ENCODE peak calls at places on chromosomes 13 and 19, in seven cellular contexts. One of them, this sample, is unnamed.

GRCh38 chr19:54462072-54462712 is 1.4 kb downstream of the LENG9 start:
- DNase-seq in aorta: no peak
- DNase-seq in fibroblast of the aortic adventitia: no peak
- DNase-seq in CD4-positive, CD25-positive, alpha-beta regulatory T cell: no peak
- DNase-seq in colonic mucosa: peak; percentile 52
- DNase-seq in fibroblast of lung: no peak
- DNase-seq in CD8-positive, alpha-beta T cell: no peak
- DNase-seq in this sample: no peak

GRCh38 chr13:101915755-101916107 is 463.3 kb downstream of the ITGBL1 start:
- DNase-seq in aorta: no peak
- DNase-seq in fibroblast of the aortic adventitia: no peak
- DNase-seq in CD4-positive, CD25-positive, alpha-beta regulatory T cell: no peak
- DNase-seq in colonic mucosa: no peak
- DNase-seq in fibroblast of lung: no peak
- DNase-seq in CD8-positive, alpha-beta T cell: no peak
- DNase-seq in this sample: no peak

GRCh38 chr13:21511841-21512240 is 52.7 kb upstream of the ZDHHC20 start:
- DNase-seq in aorta: no peak
- DNase-seq in fibroblast of the aortic adventitia: peak; percentile 4
- DNase-seq in CD4-positive, CD25-positive, alpha-beta regulatory T cell: no peak
- DNase-seq in colonic mucosa: no peak
- DNase-seq in fibroblast of lung: no peak
- DNase-seq in CD8-positive, alpha-beta T cell: no peak
- DNase-seq in this sample: no peak

GRCh38 chr19:5127710-5128109 is 158.8 kb downstream of the KDM4B start:
- DNase-seq in aorta: no peak
- DNase-seq in fibroblast of the aortic adventitia: no peak
- DNase-seq in CD4-positive, CD25-positive, alpha-beta regulatory T cell: no peak
- DNase-seq in colonic mucosa: no peak
- DNase-seq in fibroblast of lung: no peak
- DNase-seq in CD8-positive, alpha-beta T cell: no peak
- DNase-seq in this sample: no peak

GRCh38 chr19:55231391-55232283 is 3.1 kb upstream of the TMEM86B start:
- DNase-seq in aorta: peak; percentile 33
- DNase-seq in fibroblast of the aortic adventitia: no peak
- DNase-seq in CD4-positive, CD25-positive, alpha-beta regulatory T cell: no peak
- DNase-seq in colonic mucosa: no peak
- DNase-seq in fibroblast of lung: no peak
- DNase-seq in CD8-positive, alpha-beta T cell: no peak
- DNase-seq in this sample: no peak

GRCh38 chr19:55333870-55334269 is 5.8 kb upstream of the KMT5C start:
- DNase-seq in aorta: no peak
- DNase-seq in fibroblast of the aortic adventitia: no peak
- DNase-seq in CD4-positive, CD25-positive, alpha-beta regulatory T cell: no peak
- DNase-seq in colonic mucosa: peak; percentile 85
- DNase-seq in fibroblast of lung: no peak
- DNase-seq in CD8-positive, alpha-beta T cell: no peak
- DNase-seq in this sample: no peak

GRCh38 chr13:50990540-50991506 is 81.2 kb downstream of the RNASEH2B start:
- DNase-seq in aorta: peak; percentile 84
- DNase-seq in fibroblast of the aortic adventitia: peak; percentile 70
- DNase-seq in CD4-positive, CD25-positive, alpha-beta regulatory T cell: no peak
- DNase-seq in colonic mucosa: no peak
- DNase-seq in fibroblast of lung: peak; percentile 80
- DNase-seq in CD8-positive, alpha-beta T cell: no peak
- DNase-seq in this sample: no peak

GRCh38 chr13:99374994-99375805 is 68.0 kb upstream of the GPR183 start:
- DNase-seq in aorta: no peak
- DNase-seq in fibroblast of the aortic adventitia: no peak
- DNase-seq in CD4-positive, CD25-positive, alpha-beta regulatory T cell: peak; percentile 66
- DNase-seq in colonic mucosa: peak; percentile 37
- DNase-seq in fibroblast of lung: no peak
- DNase-seq in CD8-positive, alpha-beta T cell: peak; percentile 91
- DNase-seq in this sample: no peak

GRCh38 chr13:98918771-98919170 is 59.1 kb downstream of the DOCK9 start:
- DNase-seq in aorta: no peak
- DNase-seq in fibroblast of the aortic adventitia: no peak
- DNase-seq in CD4-positive, CD25-positive, alpha-beta regulatory T cell: peak; percentile 1
- DNase-seq in colonic mucosa: no peak
- DNase-seq in fibroblast of lung: no peak
- DNase-seq in CD8-positive, alpha-beta T cell: no peak
- DNase-seq in this sample: no peak

GRCh38 chr13:110411316-110412105 is 104.4 kb downstream of the COL4A2 start:
- DNase-seq in aorta: no peak
- DNase-seq in fibroblast of the aortic adventitia: no peak
- DNase-seq in CD4-positive, CD25-positive, alpha-beta regulatory T cell: no peak
- DNase-seq in colonic mucosa: no peak
- DNase-seq in fibroblast of lung: no peak
- DNase-seq in CD8-positive, alpha-beta T cell: no peak
- DNase-seq in this sample: no peak

GRCh38 chr19:48873476-48874308 is 1.5 kb downstream of the PPP1R15A start:
- DNase-seq in aorta: no peak
- DNase-seq in fibroblast of the aortic adventitia: peak; percentile 55
- DNase-seq in CD4-positive, CD25-positive, alpha-beta regulatory T cell: peak; percentile 37
- DNase-seq in colonic mucosa: no peak
- DNase-seq in fibroblast of lung: no peak
- DNase-seq in CD8-positive, alpha-beta T cell: no peak
- DNase-seq in this sample: no peak

GRCh38 chr13:35164324-35164932 is 222.4 kb downstream of the NBEA start:
- DNase-seq in aorta: no peak
- DNase-seq in fibroblast of the aortic adventitia: peak; percentile 56
- DNase-seq in CD4-positive, CD25-positive, alpha-beta regulatory T cell: peak; percentile 19
- DNase-seq in colonic mucosa: no peak
- DNase-seq in fibroblast of lung: peak; percentile 55
- DNase-seq in CD8-positive, alpha-beta T cell: no peak
- DNase-seq in this sample: no peak

GRCh38 chr19:51251453-51251790 is 542 bp downstream of the SIGLECL1 start:
- DNase-seq in aorta: no peak
- DNase-seq in fibroblast of the aortic adventitia: no peak
- DNase-seq in CD4-positive, CD25-positive, alpha-beta regulatory T cell: no peak
- DNase-seq in colonic mucosa: no peak
- DNase-seq in fibroblast of lung: no peak
- DNase-seq in CD8-positive, alpha-beta T cell: no peak
- DNase-seq in this sample: no peak

DNA sequence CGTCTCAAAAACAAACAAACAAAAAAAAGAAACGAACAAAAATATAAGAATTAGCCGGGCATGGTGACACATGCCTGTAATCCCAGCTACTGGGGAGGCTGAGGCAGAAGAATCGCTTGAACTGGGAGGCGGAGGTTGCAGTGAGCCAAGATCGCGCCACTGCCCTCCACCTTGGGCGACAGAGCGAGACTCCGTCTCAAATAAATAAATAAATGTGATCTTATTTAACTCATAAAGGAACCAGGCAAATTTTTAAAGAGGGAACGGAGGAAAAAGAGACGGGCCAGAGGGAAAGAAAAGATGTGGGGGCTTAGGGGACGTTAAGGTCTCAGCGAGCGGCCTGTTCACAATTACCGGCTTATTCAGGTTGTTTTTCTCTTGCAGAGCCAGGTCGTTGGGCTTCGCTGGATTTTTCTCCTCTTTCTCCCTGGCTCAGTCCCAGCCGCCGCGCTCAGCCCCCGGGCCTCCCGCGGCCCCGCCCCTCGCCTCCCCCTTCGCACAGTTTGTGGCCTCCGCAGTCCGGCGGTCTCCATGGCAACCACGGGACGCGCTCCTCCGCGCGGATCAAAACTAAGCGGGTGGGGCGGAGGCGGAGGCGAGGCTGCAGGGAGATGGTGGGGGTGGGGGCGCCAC is 2.8 kb upstream of the CCDC8 start:
- DNase-seq in aorta: peak; percentile 97
- DNase-seq in fibroblast of the aortic adventitia: peak; percentile 79
- DNase-seq in CD4-positive, CD25-positive, alpha-beta regulatory T cell: no peak
- DNase-seq in colonic mucosa: peak; percentile 73
- DNase-seq in fibroblast of lung: peak; percentile 83
- DNase-seq in CD8-positive, alpha-beta T cell: no peak
- DNase-seq in this sample: peak; percentile 67
- H3K4me3 ChIP-seq in aorta: no peak overlapping the region
- H3K4me3 ChIP-seq in fibroblast of the aortic adventitia: peak overlapping the region; percentile 52
- H3K4me3 ChIP-seq in CD4-positive, CD25-positive, alpha-beta regulatory T cell: no peak overlapping the region
- H3K4me3 ChIP-seq in colonic mucosa: no peak overlapping the region
- H3K4me3 ChIP-seq in fibroblast of lung: peak overlapping the region; percentile 47
- H3K4me3 ChIP-seq in CD8-positive, alpha-beta T cell: no peak overlapping the region
- H3K4me3 ChIP-seq in this sample: peak overlapping the region; percentile 36

GRCh38 chr13:32272021-32272695 is 43.0 kb downstream of the ZAR1L start:
- DNase-seq in aorta: no peak
- DNase-seq in fibroblast of the aortic adventitia: no peak
- DNase-seq in CD4-positive, CD25-positive, alpha-beta regulatory T cell: no peak
- DNase-seq in colonic mucosa: no peak
- DNase-seq in fibroblast of lung: no peak
- DNase-seq in CD8-positive, alpha-beta T cell: no peak
- DNase-seq in this sample: no peak

GRCh38 chr13:32264407-32264806 is 50.8 kb downstream of the ZAR1L start:
- DNase-seq in aorta: peak; percentile 76
- DNase-seq in fibroblast of the aortic adventitia: peak; percentile 58
- DNase-seq in CD4-positive, CD25-positive, alpha-beta regulatory T cell: no peak
- DNase-seq in colonic mucosa: no peak
- DNase-seq in fibroblast of lung: peak; percentile 58
- DNase-seq in CD8-positive, alpha-beta T cell: no peak
- DNase-seq in this sample: no peak

GRCh38 chr13:32265726-32266125 is 49.4 kb downstream of the ZAR1L start:
- DNase-seq in aorta: no peak
- DNase-seq in fibroblast of the aortic adventitia: no peak
- DNase-seq in CD4-positive, CD25-positive, alpha-beta regulatory T cell: no peak
- DNase-seq in colonic mucosa: no peak
- DNase-seq in fibroblast of lung: no peak
- DNase-seq in CD8-positive, alpha-beta T cell: no peak
- DNase-seq in this sample: no peak

GRCh38 chr13:32266130-32266529 is 49.0 kb downstream of the ZAR1L start:
- DNase-seq in aorta: no peak
- DNase-seq in fibroblast of the aortic adventitia: no peak
- DNase-seq in CD4-positive, CD25-positive, alpha-beta regulatory T cell: no peak
- DNase-seq in colonic mucosa: no peak
- DNase-seq in fibroblast of lung: no peak
- DNase-seq in CD8-positive, alpha-beta T cell: no peak
- DNase-seq in this sample: no peak

GRCh38 chr13:32267836-32268439 is 47.2 kb downstream of the ZAR1L start:
- DNase-seq in aorta: no peak
- DNase-seq in fibroblast of the aortic adventitia: no peak
- DNase-seq in CD4-positive, CD25-positive, alpha-beta regulatory T cell: peak; percentile 33
- DNase-seq in colonic mucosa: peak; percentile 60
- DNase-seq in fibroblast of lung: no peak
- DNase-seq in CD8-positive, alpha-beta T cell: peak; percentile 44
- DNase-seq in this sample: no peak
- H3K4me3 ChIP-seq in aorta: no peak overlapping the region
- H3K4me3 ChIP-seq in fibroblast of the aortic adventitia: no peak overlapping the region
- H3K4me3 ChIP-seq in CD4-positive, CD25-positive, alpha-beta regulatory T cell: no peak overlapping the region
- H3K4me3 ChIP-seq in colonic mucosa: no peak overlapping the region
- H3K4me3 ChIP-seq in fibroblast of lung: no peak overlapping the region
- H3K4me3 ChIP-seq in CD8-positive, alpha-beta T cell: no peak overlapping the region
- H3K4me3 ChIP-seq in this sample: no peak overlapping the region

DNA sequence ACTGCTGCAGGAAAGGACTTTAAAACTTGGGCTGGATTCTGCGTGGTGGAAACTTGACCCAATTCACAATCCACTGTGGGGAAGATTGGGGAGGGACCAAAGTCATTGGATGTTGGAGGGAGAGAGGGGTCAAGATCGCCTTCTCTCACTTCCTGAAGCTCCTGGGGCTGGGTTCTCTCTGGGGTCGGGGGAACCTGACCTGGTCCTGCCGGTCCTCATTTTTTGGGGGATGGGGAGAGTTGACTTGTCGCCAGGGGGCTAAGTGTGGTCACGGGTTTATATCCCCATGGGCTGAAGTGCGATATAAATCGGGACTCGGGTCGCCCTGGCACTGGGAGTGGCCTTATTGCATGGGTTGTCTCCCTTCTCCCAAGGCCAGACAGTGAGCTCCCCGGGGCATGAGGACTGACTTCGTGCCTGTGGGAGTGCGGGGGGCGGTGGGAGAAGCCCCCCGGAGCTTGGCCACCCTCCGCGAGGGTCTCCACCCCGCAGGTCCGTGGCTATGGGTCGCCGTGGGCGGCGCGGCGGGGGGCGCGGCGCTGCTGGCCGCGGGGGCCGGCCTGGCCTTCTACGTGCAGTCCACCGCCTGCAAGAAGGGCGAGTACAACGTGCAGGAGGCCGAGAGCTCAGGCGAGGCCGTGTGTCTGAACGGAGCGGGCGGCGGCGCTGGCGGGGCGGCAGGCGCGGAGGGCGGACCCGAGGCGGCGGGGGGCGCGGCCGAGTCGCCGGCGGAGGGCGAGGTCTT is 6.3 kb downstream of the ICAM5 start:
- DNase-seq in aorta: no peak
- DNase-seq in fibroblast of the aortic adventitia: no peak
- DNase-seq in CD4-positive, CD25-positive, alpha-beta regulatory T cell: no peak
- DNase-seq in colonic mucosa: no peak
- DNase-seq in fibroblast of lung: no peak
- DNase-seq in CD8-positive, alpha-beta T cell: no peak
- DNase-seq in this sample: no peak
- H3K4me3 ChIP-seq in aorta: no peak overlapping the region
- H3K4me3 ChIP-seq in fibroblast of the aortic adventitia: no peak overlapping the region
- H3K4me3 ChIP-seq in CD4-positive, CD25-positive, alpha-beta regulatory T cell: peak overlapping the region; percentile 68
- H3K4me3 ChIP-seq in colonic mucosa: peak overlapping the region; percentile 22
- H3K4me3 ChIP-seq in fibroblast of lung: no peak overlapping the region
- H3K4me3 ChIP-seq in CD8-positive, alpha-beta T cell: peak overlapping the region; percentile 58
- H3K4me3 ChIP-seq in this sample: no peak overlapping the region

GRCh38 chr19:47740866-47741519 is 4.4 kb upstream of the NOP53 start:
- DNase-seq in aorta: peak; percentile 75
- DNase-seq in fibroblast of the aortic adventitia: no peak
- DNase-seq in CD4-positive, CD25-positive, alpha-beta regulatory T cell: no peak
- DNase-seq in colonic mucosa: no peak
- DNase-seq in fibroblast of lung: no peak
- DNase-seq in CD8-positive, alpha-beta T cell: no peak
- DNase-seq in this sample: no peak

GRCh38 chr19:47741544-47742125 is 3.7 kb upstream of the NOP53 start:
- DNase-seq in aorta: no peak
- DNase-seq in fibroblast of the aortic adventitia: no peak
- DNase-seq in CD4-positive, CD25-positive, alpha-beta regulatory T cell: no peak
- DNase-seq in colonic mucosa: no peak
- DNase-seq in fibroblast of lung: no peak
- DNase-seq in CD8-positive, alpha-beta T cell: no peak
- DNase-seq in this sample: no peak

GRCh38 chr19:47745010-47745901 is at the start of gene NOP53:
- DNase-seq in aorta: peak; percentile 98
- DNase-seq in fibroblast of the aortic adventitia: peak; percentile 98
- DNase-seq in CD4-positive, CD25-positive, alpha-beta regulatory T cell: peak; percentile 98
- DNase-seq in colonic mucosa: peak; percentile 98
- DNase-seq in fibroblast of lung: peak; percentile 97
- DNase-seq in CD8-positive, alpha-beta T cell: peak; percentile 94
- DNase-seq in this sample: peak; percentile 87

GRCh38 chr19:47742636-47743035 is 2.7 kb upstream of the NOP53 start:
- DNase-seq in aorta: peak; percentile 75
- DNase-seq in fibroblast of the aortic adventitia: no peak
- DNase-seq in CD4-positive, CD25-positive, alpha-beta regulatory T cell: no peak
- DNase-seq in colonic mucosa: no peak
- DNase-seq in fibroblast of lung: no peak
- DNase-seq in CD8-positive, alpha-beta T cell: no peak
- DNase-seq in this sample: no peak
- H3K4me3 ChIP-seq in aorta: no peak overlapping the region
- H3K4me3 ChIP-seq in fibroblast of the aortic adventitia: peak overlapping the region; percentile 28
- H3K4me3 ChIP-seq in CD4-positive, CD25-positive, alpha-beta regulatory T cell: no peak overlapping the region
- H3K4me3 ChIP-seq in colonic mucosa: no peak overlapping the region
- H3K4me3 ChIP-seq in fibroblast of lung: no peak overlapping the region
- H3K4me3 ChIP-seq in CD8-positive, alpha-beta T cell: no peak overlapping the region
- H3K4me3 ChIP-seq in this sample: peak overlapping the region; percentile 11

This sample was measured in skeletal muscle cell.